ENCODE peak calls at places on chromosomes 4 and X, in five cellular contexts. L is breast epithelium, N is fibroblast of lung, W is mammary epithelial cell, M is GM23248. Z is an unnamed sample.

GRCh38 chrX:68912113-68912980 is 83.5 kb downstream of the EFNB1 start:
- DNase-seq in W (no peak), N (no peak), M (no peak), L (no peak), Z (no peak)

GRCh38 chr4:37666625-37667071 is 19.5 kb downstream of the RELL1 start:
- DNase-seq in N (peak), W (peak), M (peak), L (no peak), Z (peak)

GRCh38 chrX:14697453-14697852 is 168.1 kb downstream of the GLRA2 start:
- DNase-seq in M (peak), L (no peak), W (peak), N (no peak), Z (no peak)

GRCh38 chr4:169068423-169068822 is 58.4 kb upstream of the CBR4 start:
- DNase-seq in M (no peak), L (no peak), W (no peak), N (no peak), Z (no peak)

GRCh38 chr4:71602271-71602890 is 181.5 kb downstream of the GC start:
- DNase-seq in N (peak), L (no peak), W (no peak), M (peak), Z (no peak)

GRCh38 chr4:6992728-6993655 is 50.2 kb upstream of the TADA2B start:
- DNase-seq in W (peak), N (peak), M (peak), L (no peak), Z (no peak)

GRCh38 chr4:4418676-4419370 is 31.9 kb downstream of the NSG1 start:
- DNase-seq in M (no peak), N (no peak), L (peak), W (no peak), Z (no peak)

GRCh38 chr4:1746265-1746691 is 25.0 kb downstream of the TACC3 start:
- DNase-seq in W (no peak), N (peak), M (peak), L (peak), Z (no peak)

GRCh38 chr4:81620442-81620841 is 148.7 kb upstream of the RASGEF1B start:
- DNase-seq in W (peak), L (no peak), M (peak), N (no peak), Z (no peak)

GRCh38 chr4:15414601-15415091 is 13.2 kb upstream of the C1QTNF7 start:
- DNase-seq in L (no peak), N (peak), M (peak), W (no peak), Z (no peak)

GRCh38 chrX:69396916-69397315 is 107.2 kb upstream of the NALF2 start:
- DNase-seq in M (no peak), L (no peak), W (no peak), N (no peak), Z (no peak)

GRCh38 chrX:16638533-16638932 is 11.4 kb upstream of the S100G start:
- DNase-seq in W (no peak), L (no peak), M (no peak), N (peak), Z (no peak)

GRCh38 chr4:102440498-102440897 is 60.7 kb upstream of the NFKB1 start:
- DNase-seq in W (no peak), N (no peak), L (no peak), M (no peak), Z (no peak)

GRCh38 chr4:102441978-102442890 is 58.9 kb upstream of the NFKB1 start:
- DNase-seq in L (no peak), N (no peak), M (no peak), W (no peak), Z (no peak)

GRCh38 chr4:102438396-102438795 is 62.8 kb upstream of the NFKB1 start:
- DNase-seq in N (peak), W (peak), L (no peak), M (peak), Z (no peak)

GRCh38 chr4:102438873-102439614 is 62.1 kb upstream of the NFKB1 start:
- DNase-seq in M (peak), N (peak), L (no peak), W (peak), Z (no peak)

GRCh38 chr4:102439835-102440234 is 61.3 kb upstream of the NFKB1 start:
- DNase-seq in N (peak), M (peak), L (no peak), W (peak), Z (no peak)
- H3K27ac ChIP-seq in N (peak), M (peak), L (peak), W (peak), Z (no peak)

GRCh38 chr4:121686265-121686664 is 10.5 kb downstream of the ANXA5 start:
- DNase-seq in M (no peak), W (peak), L (no peak), N (no peak), Z (no peak)
- H3K27ac ChIP-seq in M (no peak), W (no peak), L (no peak), N (peak), Z (no peak)

GRCh38 chr4:39541987-39542632 is 14.9 kb upstream of the UGDH start:
- DNase-seq in M (no peak), L (no peak), N (no peak), W (no peak), Z (no peak)
- H3K27ac ChIP-seq in M (no peak), L (no peak), N (no peak), W (no peak), Z (peak)

GRCh38 chrX:38277802-38278201 is 49.5 kb downstream of the RPGR start:
- DNase-seq in L (no peak), N (no peak), M (no peak), W (no peak), Z (no peak)

GRCh38 chrX:38277136-38277535 is 50.2 kb downstream of the RPGR start:
- DNase-seq in L (no peak), M (no peak), N (no peak), W (no peak), Z (no peak)

GRCh38 chrX:38276089-38276488 is 51.2 kb downstream of the RPGR start:
- DNase-seq in L (no peak), M (no peak), N (no peak), W (no peak), Z (no peak)

GRCh38 chrX:38273453-38273852 is 52.8 kb upstream of the SRPX start:
- DNase-seq in M (no peak), W (no peak), L (no peak), N (no peak), Z (no peak)

DNA sequence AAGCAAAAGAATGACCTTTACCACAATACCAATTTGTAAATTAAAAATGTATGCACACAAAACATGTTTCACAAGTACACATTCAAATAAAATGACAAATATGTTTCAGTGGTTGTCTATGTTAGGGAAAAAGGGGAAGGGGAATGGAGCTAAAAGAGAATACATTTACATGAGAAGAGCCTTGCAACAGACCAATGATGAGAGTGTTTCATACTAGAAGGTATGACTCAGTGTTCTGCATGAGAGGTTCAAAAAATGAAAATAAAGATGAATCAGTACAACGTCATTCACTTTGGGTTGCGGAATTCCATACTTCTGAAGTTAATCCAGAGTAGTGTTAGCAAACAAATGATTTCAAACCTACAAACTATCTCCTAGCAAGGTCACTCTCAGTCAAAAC is 51.7 kb downstream of the RPGR start:
- DNase-seq in M (peak), L (no peak), W (peak), N (peak), Z (no peak)
- H3K27ac ChIP-seq in M (peak), L (no peak), W (peak), N (peak), Z (no peak)

GRCh38 chrX:11420851-11421250 is 127.6 kb downstream of the AMELX start:
- DNase-seq in W (no peak), M (no peak), L (no peak), N (no peak), Z (no peak)
- H3K27ac ChIP-seq in W (no peak), M (no peak), L (no peak), N (no peak), Z (no peak)

DNA sequence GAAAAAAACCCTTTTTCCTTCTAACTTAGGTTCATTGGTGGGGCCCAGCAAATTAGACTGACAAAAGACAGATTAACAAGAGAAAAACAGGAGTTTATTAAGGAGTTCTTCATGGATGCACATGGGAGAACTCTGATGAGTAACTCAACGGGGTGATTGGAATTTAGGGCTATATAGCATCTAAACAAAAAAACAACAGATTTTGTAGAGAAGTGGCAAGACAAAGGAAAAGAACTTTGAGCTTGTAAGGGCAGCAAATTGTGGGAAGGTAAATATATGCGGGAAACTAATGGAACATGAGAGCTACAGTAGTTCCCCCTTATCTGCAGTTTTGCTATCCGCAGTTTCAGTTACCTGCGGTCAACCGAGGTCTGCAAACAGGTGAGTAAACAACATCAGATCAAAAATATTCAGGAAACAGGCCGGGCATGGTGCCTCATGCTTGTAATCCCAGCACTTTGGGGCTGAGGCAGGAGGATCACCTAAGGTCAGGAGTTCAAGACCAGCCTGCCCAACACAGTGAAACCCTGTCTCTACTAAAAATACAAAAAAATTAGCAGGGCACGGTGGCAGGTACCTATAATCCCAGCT is 573.6 kb downstream of the ADGRL3 start:
- DNase-seq in N (no peak), W (no peak), M (no peak), L (no peak), Z (no peak)
- H3K27ac ChIP-seq in N (no peak), W (no peak), M (no peak), L (no peak), Z (no peak)

GRCh38 chr4:55170462-55170861 is 45.1 kb upstream of the KDR start:
- DNase-seq in W (no peak), L (no peak), N (no peak), M (no peak), Z (no peak)

GRCh38 chr4:55176497-55176896 is 51.1 kb upstream of the KDR start:
- DNase-seq in N (no peak), L (no peak), M (no peak), W (no peak), Z (no peak)

GRCh38 chr4:55172694-55173287 is 47.4 kb upstream of the KDR start:
- DNase-seq in W (no peak), L (no peak), N (peak), M (peak), Z (no peak)

GRCh38 chr4:55175779-55176231 is 50.4 kb upstream of the KDR start:
- DNase-seq in W (no peak), N (peak), M (peak), L (no peak), Z (no peak)

DNA sequence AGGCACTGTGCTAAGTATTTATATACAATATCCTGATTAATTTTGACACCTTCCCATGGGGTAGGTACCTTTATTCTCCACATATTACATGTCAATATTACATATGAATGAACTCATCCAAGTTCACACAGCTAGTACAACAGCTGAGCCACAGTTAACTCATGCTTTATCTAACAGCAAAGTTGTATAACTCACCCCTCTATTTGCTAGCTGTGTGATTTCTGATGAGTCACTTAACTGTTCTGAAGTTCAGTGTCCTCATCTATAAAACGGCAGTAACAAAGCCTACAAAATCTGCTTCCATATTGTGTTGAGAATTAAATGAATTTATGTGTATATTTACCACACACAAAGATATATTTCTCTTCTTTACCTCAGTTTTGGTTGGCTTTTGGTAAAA is 48.2 kb upstream of the KDR start:
- DNase-seq in L (no peak), M (peak), W (peak), N (peak), Z (no peak)
- H3K27ac ChIP-seq in L (no peak), M (no peak), W (no peak), N (no peak), Z (no peak)